ENCODE peak calls at places on chromosomes 6 and 20, in eight cellular contexts. One of them, this sample, is unnamed.

GRCh38 chr6:12245763-12246720 is 44.1 kb upstream of the EDN1 start:
- DNase-seq in caudate nucleus: no peak
- DNase-seq in AG04450: no peak
- DNase-seq in NCI-H748 treated with DMSO at 0.1 percent for 48 hours: no peak
- DNase-seq in cardiac muscle cell: no peak
- DNase-seq in KG1: no peak
- DNase-seq in GM06990: no peak
- DNase-seq in activated CD8-positive, alpha-beta memory T cell treated with anti-CD3 and anti-CD28 coated beads, Interleukin-2, amount 10 ng/mL, durations not matched to agents 7 days and 5 days: no peak
- DNase-seq in this sample: no peak

GRCh38 chr20:1588166-1588868 is 30.8 kb upstream of the SIRPD start:
- DNase-seq in AG04450: no peak
- DNase-seq in NCI-H748 treated with DMSO at 0.1 percent for 48 hours: no peak
- DNase-seq in KG1: peak; percentile 33
- DNase-seq in GM06990: no peak
- DNase-seq in cardiac muscle cell: no peak
- DNase-seq in activated CD8-positive, alpha-beta memory T cell treated with anti-CD3 and anti-CD28 coated beads, Interleukin-2, amount 10 ng/mL, durations not matched to agents 7 days and 5 days: peak; percentile 60
- DNase-seq in caudate nucleus: no peak
- DNase-seq in this sample: no peak

GRCh38 chr20:49343246-49343645 is 65.4 kb upstream of the ZNFX1 start:
- DNase-seq in KG1: no peak
- DNase-seq in activated CD8-positive, alpha-beta memory T cell treated with anti-CD3 and anti-CD28 coated beads, Interleukin-2, amount 10 ng/mL, durations not matched to agents 7 days and 5 days: no peak
- DNase-seq in GM06990: no peak
- DNase-seq in NCI-H748 treated with DMSO at 0.1 percent for 48 hours: no peak
- DNase-seq in cardiac muscle cell: no peak
- DNase-seq in caudate nucleus: no peak
- DNase-seq in AG04450: no peak
- DNase-seq in this sample: no peak

GRCh38 chr20:50272413-50273120 is 81.9 kb downstream of the CEBPB start:
- DNase-seq in caudate nucleus: no peak
- DNase-seq in AG04450: no peak
- DNase-seq in NCI-H748 treated with DMSO at 0.1 percent for 48 hours: no peak
- DNase-seq in KG1: no peak
- DNase-seq in activated CD8-positive, alpha-beta memory T cell treated with anti-CD3 and anti-CD28 coated beads, Interleukin-2, amount 10 ng/mL, durations not matched to agents 7 days and 5 days: no peak
- DNase-seq in GM06990: no peak
- DNase-seq in cardiac muscle cell: no peak
- DNase-seq in this sample: no peak

GRCh38 chr6:24223131-24223715 is 97.2 kb downstream of the NRSN1 start:
- DNase-seq in caudate nucleus: no peak
- DNase-seq in cardiac muscle cell: no peak
- DNase-seq in GM06990: no peak
- DNase-seq in NCI-H748 treated with DMSO at 0.1 percent for 48 hours: no peak
- DNase-seq in KG1: no peak
- DNase-seq in activated CD8-positive, alpha-beta memory T cell treated with anti-CD3 and anti-CD28 coated beads, Interleukin-2, amount 10 ng/mL, durations not matched to agents 7 days and 5 days: no peak
- DNase-seq in AG04450: no peak
- DNase-seq in this sample: no peak

GRCh38 chr6:94658929-94659328 is 918.4 kb upstream of the MANEA start:
- DNase-seq in KG1: no peak
- DNase-seq in activated CD8-positive, alpha-beta memory T cell treated with anti-CD3 and anti-CD28 coated beads, Interleukin-2, amount 10 ng/mL, durations not matched to agents 7 days and 5 days: no peak
- DNase-seq in AG04450: no peak
- DNase-seq in GM06990: no peak
- DNase-seq in NCI-H748 treated with DMSO at 0.1 percent for 48 hours: no peak
- DNase-seq in cardiac muscle cell: no peak
- DNase-seq in caudate nucleus: no peak
- DNase-seq in this sample: no peak

GRCh38 chr6:75870389-75870788 is 121.3 kb downstream of the MYO6 start:
- DNase-seq in KG1: no peak
- DNase-seq in AG04450: no peak
- DNase-seq in caudate nucleus: no peak
- DNase-seq in activated CD8-positive, alpha-beta memory T cell treated with anti-CD3 and anti-CD28 coated beads, Interleukin-2, amount 10 ng/mL, durations not matched to agents 7 days and 5 days: no peak
- DNase-seq in NCI-H748 treated with DMSO at 0.1 percent for 48 hours: no peak
- DNase-seq in GM06990: no peak
- DNase-seq in cardiac muscle cell: no peak
- DNase-seq in this sample: no peak

GRCh38 chr6:75794351-75794846 is 45.4 kb downstream of the MYO6 start:
- DNase-seq in caudate nucleus: no peak
- DNase-seq in KG1: no peak
- DNase-seq in NCI-H748 treated with DMSO at 0.1 percent for 48 hours: no peak
- DNase-seq in GM06990: no peak
- DNase-seq in cardiac muscle cell: no peak
- DNase-seq in activated CD8-positive, alpha-beta memory T cell treated with anti-CD3 and anti-CD28 coated beads, Interleukin-2, amount 10 ng/mL, durations not matched to agents 7 days and 5 days: no peak
- DNase-seq in AG04450: no peak
- DNase-seq in this sample: no peak

GRCh38 chr20:36575066-36575743 is 1.8 kb downstream of the TGIF2 start:
- DNase-seq in KG1: peak; percentile 43
- DNase-seq in activated CD8-positive, alpha-beta memory T cell treated with anti-CD3 and anti-CD28 coated beads, Interleukin-2, amount 10 ng/mL, durations not matched to agents 7 days and 5 days: peak; percentile 50
- DNase-seq in NCI-H748 treated with DMSO at 0.1 percent for 48 hours: peak; percentile 29
- DNase-seq in AG04450: no peak
- DNase-seq in caudate nucleus: no peak
- DNase-seq in cardiac muscle cell: peak; percentile 86
- DNase-seq in GM06990: no peak
- DNase-seq in this sample: no peak

GRCh38 chr6:27873101-27874030 is 38.8 kb downstream of the OR2B2 start:
- DNase-seq in cardiac muscle cell: peak; percentile 40
- DNase-seq in activated CD8-positive, alpha-beta memory T cell treated with anti-CD3 and anti-CD28 coated beads, Interleukin-2, amount 10 ng/mL, durations not matched to agents 7 days and 5 days: peak; percentile 92
- DNase-seq in NCI-H748 treated with DMSO at 0.1 percent for 48 hours: peak; percentile 95
- DNase-seq in KG1: peak; percentile 95
- DNase-seq in GM06990: peak; percentile 91
- DNase-seq in caudate nucleus: no peak
- DNase-seq in AG04450: no peak
- DNase-seq in this sample: no peak

This sample was measured in anterior cingulate cortex.